ENCODE peak calls at places on chromosomes 4 and X, in four cellular contexts. One of them, this sample, is unnamed.
A peak's percentile ranks its signal among the peaks of the same experiment; 100 is the strongest.

GRCh38 chr4:154024097-154024496 is 235.2 kb upstream of the SFRP2 start:
- DNase-seq in nephron progenitor cell: no peak
- DNase-seq in OCI-LY7: no peak
- DNase-seq in B cell: no peak
- DNase-seq in this sample: no peak

GRCh38 chr4:48223633-48224295 is 45.9 kb downstream of the TEC start:
- DNase-seq in nephron progenitor cell: no peak
- DNase-seq in OCI-LY7: no peak
- DNase-seq in B cell: no peak
- DNase-seq in this sample: no peak

GRCh38 chrX:43096830-43097229 is 318.9 kb upstream of the PPP1R2C start:
- DNase-seq in nephron progenitor cell: no peak
- DNase-seq in OCI-LY7: peak; percentile 13
- DNase-seq in B cell: peak; percentile 5
- DNase-seq in this sample: no peak

GRCh38 chr4:16603178-16603577 is 295.3 kb downstream of the LDB2 start:
- DNase-seq in nephron progenitor cell: no peak
- DNase-seq in OCI-LY7: no peak
- DNase-seq in B cell: no peak
- DNase-seq in this sample: no peak

GRCh38 chr4:100240008-100240407 is 49.7 kb upstream of the DDIT4L start:
- DNase-seq in nephron progenitor cell: no peak
- DNase-seq in OCI-LY7: no peak
- DNase-seq in B cell: no peak
- DNase-seq in this sample: no peak

GRCh38 chrX:45622538-45622937 is 421.9 kb upstream of the DIPK2B start:
- DNase-seq in nephron progenitor cell: no peak
- DNase-seq in OCI-LY7: no peak
- DNase-seq in B cell: no peak
- DNase-seq in this sample: no peak

GRCh38 chr4:3199661-3200422 is 49.1 kb upstream of the MSANTD1 start:
- DNase-seq in nephron progenitor cell: no peak
- DNase-seq in OCI-LY7: no peak
- DNase-seq in B cell: no peak
- DNase-seq in this sample: no peak

GRCh38 chr4:77505275-77505957 is 100.2 kb upstream of the CXCL13 start:
- DNase-seq in nephron progenitor cell: no peak
- DNase-seq in OCI-LY7: no peak
- DNase-seq in B cell: no peak
- DNase-seq in this sample: no peak

GRCh38 chr4:7515390-7515902 is 80.7 kb upstream of the PSAPL1 start:
- DNase-seq in nephron progenitor cell: no peak
- DNase-seq in OCI-LY7: no peak
- DNase-seq in B cell: no peak
- DNase-seq in this sample: no peak

GRCh38 chr4:47040828-47041227 is 9.5 kb downstream of the GABRB1 start:
- DNase-seq in nephron progenitor cell: no peak
- DNase-seq in OCI-LY7: no peak
- DNase-seq in B cell: no peak
- DNase-seq in this sample: no peak

GRCh38 chrX:131723646-131724045 is 179.8 kb downstream of the OR13H1 start:
- DNase-seq in nephron progenitor cell: no peak
- DNase-seq in OCI-LY7: no peak
- DNase-seq in B cell: no peak
- DNase-seq in this sample: no peak

GRCh38 chr4:3745886-3746656 is 20.1 kb upstream of the ADRA2C start:
- DNase-seq in nephron progenitor cell: no peak
- DNase-seq in OCI-LY7: no peak
- DNase-seq in B cell: no peak
- DNase-seq in this sample: no peak

GRCh38 chrX:2445662-2446623 is 54.8 kb downstream of the DHRSX start:
- DNase-seq in nephron progenitor cell: no peak
- DNase-seq in OCI-LY7: no peak
- DNase-seq in B cell: no peak
- DNase-seq in this sample: no peak

GRCh38 chrX:129480889-129481288 is 42.4 kb downstream of the SMARCA1 start:
- DNase-seq in nephron progenitor cell: no peak
- DNase-seq in OCI-LY7: no peak
- DNase-seq in B cell: no peak
- DNase-seq in this sample: no peak

GRCh38 chr4:98568896-98569663 is 89.3 kb downstream of the TSPAN5 start:
- DNase-seq in nephron progenitor cell: no peak
- DNase-seq in OCI-LY7: no peak
- DNase-seq in B cell: no peak
- DNase-seq in this sample: no peak

GRCh38 chrX:115462406-115462805 is 98.6 kb upstream of the PLS3 start:
- DNase-seq in nephron progenitor cell: no peak
- DNase-seq in OCI-LY7: no peak
- DNase-seq in B cell: no peak
- DNase-seq in this sample: no peak

GRCh38 chr4:78242071-78242470 is 184.9 kb downstream of the FRAS1 start:
- DNase-seq in nephron progenitor cell: no peak
- DNase-seq in OCI-LY7: no peak
- DNase-seq in B cell: no peak
- DNase-seq in this sample: no peak

GRCh38 chr4:100042711-100043110 is 92.6 kb upstream of the H2AZ1 start:
- DNase-seq in nephron progenitor cell: no peak
- DNase-seq in OCI-LY7: no peak
- DNase-seq in B cell: no peak
- DNase-seq in this sample: no peak

GRCh38 chrX:109600114-109600710 is 24.8 kb downstream of the KCNE5 start:
- DNase-seq in nephron progenitor cell: peak; percentile 52
- DNase-seq in OCI-LY7: no peak
- DNase-seq in B cell: no peak
- DNase-seq in this sample: no peak

GRCh38 chr4:124104628-124105027 is 607.9 kb downstream of the ANKRD50 start:
- DNase-seq in nephron progenitor cell: no peak
- DNase-seq in OCI-LY7: no peak
- DNase-seq in B cell: no peak
- DNase-seq in this sample: no peak

GRCh38 chr4:39308576-39308975 is 57.6 kb downstream of the RFC1 start:
- DNase-seq in nephron progenitor cell: no peak
- DNase-seq in OCI-LY7: no peak
- DNase-seq in B cell: no peak
- DNase-seq in this sample: no peak

GRCh38 chrX:19625612-19626011 is 110.3 kb upstream of the MAP3K15 start:
- DNase-seq in nephron progenitor cell: no peak
- DNase-seq in OCI-LY7: no peak
- DNase-seq in B cell: no peak
- DNase-seq in this sample: no peak

GRCh38 chr4:3468154-3468553 is 5.0 kb downstream of the DOK7 start:
- DNase-seq in nephron progenitor cell: no peak
- DNase-seq in OCI-LY7: no peak
- DNase-seq in B cell: no peak
- DNase-seq in this sample: no peak

GRCh38 chrX:48918644-48919340 is at the start of gene PIM2:
- DNase-seq in nephron progenitor cell: peak; percentile 92
- DNase-seq in OCI-LY7: peak; percentile 95
- DNase-seq in B cell: peak; percentile 92
- DNase-seq in this sample: peak; percentile 88

GRCh38 chr4:159577241-159577640 is 474.4 kb downstream of the RAPGEF2 start:
- DNase-seq in nephron progenitor cell: no peak
- DNase-seq in OCI-LY7: no peak
- DNase-seq in B cell: no peak
- DNase-seq in this sample: no peak

GRCh38 chrX:154374361-154375155 is at the start of gene FLNA:
- DNase-seq in nephron progenitor cell: peak; percentile 64
- DNase-seq in OCI-LY7: no peak
- DNase-seq in B cell: peak; percentile 66
- DNase-seq in this sample: peak; percentile 31

GRCh38 chr4:100633269-100633668 is 115.4 kb upstream of the EMCN start:
- DNase-seq in nephron progenitor cell: no peak
- DNase-seq in OCI-LY7: no peak
- DNase-seq in B cell: no peak
- DNase-seq in this sample: no peak

GRCh38 chrX:68698955-68699354 is 51.5 kb downstream of the STARD8 start:
- DNase-seq in nephron progenitor cell: no peak
- DNase-seq in OCI-LY7: no peak
- DNase-seq in B cell: no peak
- DNase-seq in this sample: no peak

DNA sequence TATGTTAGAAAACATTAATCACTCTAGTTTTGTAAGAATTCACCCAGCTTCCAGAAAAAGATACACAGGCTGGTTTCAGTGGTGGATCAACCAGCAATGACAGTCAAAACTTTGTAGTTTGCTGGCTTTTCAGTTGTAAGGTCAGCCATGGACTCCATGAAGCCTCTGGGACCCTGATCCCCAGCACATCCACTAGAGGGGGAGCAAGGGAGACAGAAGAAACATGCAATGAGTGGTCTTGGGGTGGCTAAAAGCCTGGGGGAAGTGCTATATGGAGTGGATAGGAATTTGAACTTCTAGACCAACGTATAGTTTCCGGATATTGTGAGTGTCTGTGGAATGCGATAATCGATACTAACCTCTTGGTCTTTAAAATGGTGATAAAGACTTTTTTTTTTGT is 72.7 kb downstream of the AFF2 start:
- DNase-seq in nephron progenitor cell: no peak
- DNase-seq in OCI-LY7: peak; percentile 41
- DNase-seq in B cell: no peak
- DNase-seq in this sample: no peak
- TF ChIP-seq CTCF in nephron progenitor cell: no peak
- TF ChIP-seq CTCF in OCI-LY7: peak; percentile 65
- TF ChIP-seq CTCF in B cell: no peak
- TF ChIP-seq CTCF in this sample: no peak

GRCh38 chrX:106959897-106960296 is 39.7 kb downstream of the CLDN2 start:
- DNase-seq in nephron progenitor cell: no peak
- DNase-seq in OCI-LY7: no peak
- DNase-seq in B cell: no peak
- DNase-seq in this sample: no peak
- TF ChIP-seq CTCF in nephron progenitor cell: peak; percentile 38
- TF ChIP-seq CTCF in OCI-LY7: no peak
- TF ChIP-seq CTCF in B cell: no peak
- TF ChIP-seq CTCF in this sample: no peak

DNA sequence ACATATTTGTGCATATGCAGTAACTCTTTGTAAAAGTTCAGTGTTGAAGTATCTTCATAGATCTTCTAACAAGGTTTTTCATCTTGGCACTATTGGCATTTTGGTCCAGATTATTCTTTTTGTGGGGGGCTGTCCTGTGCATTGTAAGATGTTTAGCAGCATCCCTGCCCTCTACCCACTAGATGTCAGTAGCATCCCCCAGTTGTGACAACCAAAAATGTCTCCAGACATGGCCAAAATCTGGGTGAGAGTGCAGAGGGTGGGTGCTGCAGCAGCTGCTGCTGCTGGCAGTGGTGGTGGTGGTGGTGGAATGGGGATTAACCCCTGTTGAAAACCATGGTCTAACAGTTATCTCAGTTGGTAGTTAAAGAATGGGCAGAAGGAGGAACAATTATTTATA is 370.0 kb downstream of the GPAT3 start:
- DNase-seq in nephron progenitor cell: peak; percentile 29
- DNase-seq in OCI-LY7: peak; percentile 5
- DNase-seq in B cell: no peak
- DNase-seq in this sample: no peak
- TF ChIP-seq CTCF in nephron progenitor cell: peak; percentile 53
- TF ChIP-seq CTCF in OCI-LY7: peak; percentile 72
- TF ChIP-seq CTCF in B cell: no peak
- TF ChIP-seq CTCF in this sample: peak; percentile 22

GRCh38 chr4:73435984-73436383 is at the start of gene AFP:
- DNase-seq in nephron progenitor cell: no peak
- DNase-seq in OCI-LY7: no peak
- DNase-seq in B cell: no peak
- DNase-seq in this sample: no peak

GRCh38 chr4:73433140-73433539 is 2.9 kb upstream of the AFP start:
- DNase-seq in nephron progenitor cell: no peak
- DNase-seq in OCI-LY7: no peak
- DNase-seq in B cell: no peak
- DNase-seq in this sample: no peak

GRCh38 chr4:73432169-73433000 is 3.6 kb upstream of the AFP start:
- DNase-seq in nephron progenitor cell: no peak
- DNase-seq in OCI-LY7: no peak
- DNase-seq in B cell: no peak
- DNase-seq in this sample: no peak

GRCh38 chr4:73431813-73432168 is 4.2 kb upstream of the AFP start:
- DNase-seq in nephron progenitor cell: no peak
- DNase-seq in OCI-LY7: no peak
- DNase-seq in B cell: no peak
- DNase-seq in this sample: no peak

DNA sequence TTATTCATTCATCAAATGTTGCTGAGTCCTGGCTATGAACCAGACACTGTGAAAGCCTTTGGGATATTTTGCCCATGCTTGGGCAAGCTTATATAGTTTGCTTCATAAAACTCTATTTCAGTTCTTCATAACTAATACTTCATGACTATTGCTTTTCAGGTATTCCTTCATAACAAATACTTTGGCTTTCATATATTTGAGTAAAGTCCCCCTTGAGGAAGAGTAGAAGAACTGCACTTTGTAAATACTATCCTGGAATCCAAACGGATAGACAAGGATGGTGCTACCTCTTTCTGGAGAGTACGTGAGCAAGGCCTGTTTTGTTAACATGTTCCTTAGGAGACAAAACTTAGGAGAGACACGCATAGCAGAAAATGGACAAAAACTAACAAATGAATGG is 1.7 kb upstream of the AFP start:
- DNase-seq in nephron progenitor cell: no peak
- DNase-seq in OCI-LY7: peak; percentile 20
- DNase-seq in B cell: no peak
- DNase-seq in this sample: peak; percentile 8
- TF ChIP-seq CTCF in nephron progenitor cell: peak; percentile 55
- TF ChIP-seq CTCF in OCI-LY7: peak; percentile 79
- TF ChIP-seq CTCF in B cell: peak; percentile 71
- TF ChIP-seq CTCF in this sample: peak; percentile 34

GRCh38 chrX:133958997-133959688 is 26.3 kb downstream of the GPC3 start:
- DNase-seq in nephron progenitor cell: no peak
- DNase-seq in OCI-LY7: no peak
- DNase-seq in B cell: no peak
- DNase-seq in this sample: no peak
- TF ChIP-seq CTCF in nephron progenitor cell: no peak
- TF ChIP-seq CTCF in OCI-LY7: no peak
- TF ChIP-seq CTCF in B cell: no peak
- TF ChIP-seq CTCF in this sample: no peak

DNA sequence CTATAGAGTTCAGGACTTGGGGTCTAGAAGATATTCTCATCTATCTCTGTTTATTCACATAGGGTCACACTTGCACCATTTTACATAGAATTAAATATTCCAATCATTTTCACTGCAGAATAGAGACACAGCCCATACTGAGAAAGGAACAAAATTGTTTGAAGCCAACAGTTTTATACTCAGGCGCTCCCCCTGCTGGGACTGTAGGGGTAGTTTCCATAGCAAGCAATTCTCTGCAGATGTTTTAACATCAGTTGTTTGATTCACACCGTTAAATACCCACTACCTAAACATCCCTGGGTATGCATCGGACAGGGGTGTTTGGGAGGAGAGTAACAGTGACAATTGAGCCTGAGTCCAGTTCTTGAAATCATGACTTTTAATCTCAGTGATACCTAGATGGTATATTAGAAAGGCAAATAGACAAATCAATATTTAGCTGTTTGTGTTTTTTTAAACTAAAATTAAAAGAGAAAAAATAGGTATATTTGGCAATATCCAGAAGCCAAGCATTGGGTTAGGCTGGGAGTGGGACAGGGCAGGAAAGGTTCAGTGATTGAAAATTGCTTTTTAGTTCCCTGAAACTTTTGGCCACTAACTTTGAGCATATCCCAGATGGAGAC is 33.8 kb downstream of the LONRF3 start:
- DNase-seq in nephron progenitor cell: peak; percentile 39
- DNase-seq in OCI-LY7: peak; percentile 16
- DNase-seq in B cell: peak; percentile 56
- DNase-seq in this sample: peak; percentile 40
- TF ChIP-seq CTCF in nephron progenitor cell: peak; percentile 58
- TF ChIP-seq CTCF in OCI-LY7: peak; percentile 76
- TF ChIP-seq CTCF in B cell: peak; percentile 74
- TF ChIP-seq CTCF in this sample: peak; percentile 36